ENCODE peak calls at places on chromosome 2, in six cellular contexts. E is neuronal stem cell; S is thoracic aorta; I is activated naive CD8-positive, alpha-beta T cell treated with anti-CD3 and anti-CD28 coated beads, Interleukin-2, amount 50 U/mL, for 24 hours; N is lower leg skin; H is activated T-cell treated with anti-CD3 and anti-CD28 coated beads for 24 hours. K is an unnamed sample.

GRCh38 chr2:138720035-138720589 is 60.1 kb downstream of the NXPH2 start:
- DNase-seq in I (no peak), N (no peak), H (no peak), E (no peak), S (no peak), K (no peak)

GRCh38 chr2:95730813-95731212 is 139.0 kb downstream of the TRIM43 start:
- DNase-seq in E (no peak), S (no peak), N (no peak), H (no peak), I (no peak), K (no peak)

GRCh38 chr2:73250872-73251846 is 17.1 kb downstream of the CCT7 start:
- DNase-seq in N (no peak), I (no peak), E (no peak), H (no peak), S (no peak), K (no peak)

GRCh38 chr2:177056540-177056939 is 156.1 kb upstream of the HNRNPA3 start:
- DNase-seq in I (no peak), E (no peak), S (no peak), H (no peak), N (no peak), K (peak)

GRCh38 chr2:135494917-135495316 is 36.1 kb downstream of the ZRANB3 start:
- DNase-seq in I (no peak), H (no peak), S (no peak), E (no peak), N (no peak), K (no peak)

GRCh38 chr2:173359231-173359630 is 4.6 kb downstream of the CDCA7 start:
- DNase-seq in S (no peak), E (no peak), N (no peak), I (no peak), H (no peak), K (no peak)

GRCh38 chr2:137220438-137220998 is 455.2 kb downstream of the THSD7B start:
- DNase-seq in N (no peak), H (no peak), S (no peak), I (no peak), E (no peak), K (no peak)

GRCh38 chr2:222982909-222983265 is 69.1 kb upstream of the KCNE4 start:
- DNase-seq in I (no peak), E (no peak), N (no peak), H (no peak), S (no peak), K (no peak)

GRCh38 chr2:63589148-63589972 is 597 bp downstream of the MDH1 start:
- DNase-seq in H (no peak), N (no peak), E (no peak), I (no peak), S (no peak), K (peak)

GRCh38 chr2:19819097-19820065 is 82.4 kb downstream of the TTC32 start:
- DNase-seq in I (no peak), S (no peak), E (no peak), H (no peak), N (no peak), K (no peak)

GRCh38 chr2:102758433-102758832 is 3.4 kb upstream of the TMEM182 start:
- DNase-seq in I (no peak), E (no peak), N (no peak), S (no peak), H (no peak), K (no peak)

GRCh38 chr2:11387100-11387390 is 42.6 kb upstream of the ROCK2 start:
- DNase-seq in H (no peak), I (no peak), S (no peak), N (no peak), E (no peak), K (no peak)

GRCh38 chr2:124753842-124754241 is 728.8 kb downstream of the CNTNAP5 start:
- DNase-seq in S (no peak), I (no peak), N (no peak), E (no peak), H (no peak), K (no peak)

GRCh38 chr2:105330681-105331375 is 1.3 kb upstream of the TGFBRAP1 start:
- DNase-seq in E (no peak), I (peak), H (no peak), N (no peak), S (no peak), K (no peak)

GRCh38 chr2:71749671-71750101 is 296.3 kb downstream of the DYSF start:
- DNase-seq in H (no peak), S (no peak), I (no peak), E (no peak), N (no peak), K (no peak)

GRCh38 chr2:10405441-10405840 is 42.7 kb downstream of the ODC1 start:
- DNase-seq in I (no peak), H (no peak), E (no peak), N (peak), S (peak), K (no peak)

GRCh38 chr2:119586085-119586484 is 41.8 kb downstream of the CFAP221 start:
- DNase-seq in I (no peak), E (no peak), H (no peak), N (no peak), S (no peak), K (no peak)

GRCh38 chr2:217370391-217370790 is 510.5 kb upstream of the TNP1 start:
- DNase-seq in H (peak), I (peak), S (no peak), N (no peak), E (no peak), K (no peak)

GRCh38 chr2:238772635-238773297 is 75.1 kb upstream of the TWIST2 start:
- DNase-seq in N (no peak), I (no peak), S (no peak), E (no peak), H (no peak), K (no peak)

GRCh38 chr2:98902209-98903063 is 33.6 kb downstream of the CRACDL start:
- DNase-seq in H (no peak), N (no peak), E (no peak), S (no peak), I (no peak), K (no peak)

GRCh38 chr2:165147201-165148045 is 56.4 kb downstream of the SCN3A start:
- DNase-seq in E (no peak), I (no peak), N (no peak), S (no peak), H (no peak), K (no peak)

GRCh38 chr2:233033672-233034071 is 1.2 kb downstream of the NEU2 start:
- DNase-seq in I (no peak), S (no peak), E (no peak), N (no peak), H (no peak), K (no peak)

GRCh38 chr2:143928184-143928583 is 591.7 kb downstream of the ZEB2 start:
- DNase-seq in E (no peak), N (no peak), S (no peak), I (no peak), H (no peak), K (no peak)

GRCh38 chr2:240764605-240765004 is 55.4 kb downstream of the KIF1A start:
- DNase-seq in N (no peak), S (no peak), H (no peak), I (no peak), E (no peak), K (no peak)

GRCh38 chr2:130798472-130799221 is 38.1 kb upstream of the ARHGEF4 start:
- DNase-seq in I (no peak), E (no peak), N (no peak), H (no peak), S (no peak), K (peak)

GRCh38 chr2:11744631-11745394 is 1.6 kb upstream of the LPIN1 start:
- DNase-seq in S (no peak), N (no peak), I (no peak), H (no peak), E (peak), K (peak)

GRCh38 chr2:177799531-177799930 is 273.0 kb downstream of the PDE11A start:
- DNase-seq in S (no peak), E (peak), N (no peak), H (no peak), I (no peak), K (peak)

GRCh38 chr2:55033076-55033742 is 17.0 kb downstream of the RTN4 start:
- DNase-seq in E (no peak), H (no peak), N (no peak), S (no peak), I (no peak), K (no peak)

GRCh38 chr2:148917431-148917830 is 42.4 kb downstream of the KIF5C start:
- DNase-seq in N (no peak), S (no peak), I (no peak), H (no peak), E (no peak), K (no peak)

GRCh38 chr2:102478686-102479470 is 5.9 kb downstream of the SLC9A4 start:
- DNase-seq in E (no peak), S (no peak), I (no peak), H (no peak), N (no peak), K (no peak)

GRCh38 chr2:214856116-214856515 is 46.6 kb upstream of the BARD1 start:
- DNase-seq in H (no peak), E (no peak), S (no peak), N (no peak), I (no peak), K (no peak)

GRCh38 chr2:18500333-18500732 is 60.1 kb downstream of the RDH14 start:
- DNase-seq in E (no peak), I (no peak), S (no peak), N (no peak), H (no peak), K (no peak)

K was measured in neural progenitor cell.